ENCODE peak calls at places on chromosomes 7 and 10, in seven cellular contexts. V is endothelial cell, T is dorsolateral prefrontal cortex, C is stomach, R is cardiac fibroblast, D is ovary, M is GM13976. Y is an unnamed sample.

GRCh38 chr10:73819513-73820093 is 8.2 kb upstream of the NDST2 start:
- DNase-seq in T (no peak), R (peak), C (peak), D (no peak), V (no peak), M (no peak), Y (peak)

GRCh38 chr10:31136951-31137885 is 105.6 kb upstream of the ZNF438 start:
- DNase-seq in V (no peak), R (peak), T (no peak), M (no peak), D (no peak), C (no peak), Y (no peak)

GRCh38 chr7:50718876-50719275 is 63.8 kb downstream of the GRB10 start:
- DNase-seq in T (no peak), V (no peak), C (no peak), D (no peak), R (no peak), M (no peak), Y (no peak)

GRCh38 chr10:119933179-119933578 is 40.6 kb downstream of the SEC23IP start:
- DNase-seq in M (no peak), T (no peak), D (no peak), R (peak), C (no peak), V (peak), Y (no peak)

GRCh38 chr7:50584793-50585399 is 19.7 kb upstream of the DDC start:
- DNase-seq in C (no peak), M (no peak), D (no peak), V (no peak), T (no peak), R (no peak), Y (peak)

GRCh38 chr10:82245906-82246305 is 370.9 kb downstream of the NRG3 start:
- DNase-seq in C (no peak), R (no peak), M (no peak), T (no peak), V (no peak), D (no peak), Y (no peak)

GRCh38 chr10:73359492-73359891 is 828 bp upstream of the CFAP70 start:
- DNase-seq in V (no peak), R (no peak), C (no peak), M (no peak), D (no peak), T (no peak), Y (no peak)

GRCh38 chr7:148814938-148815559 is 69.0 kb downstream of the EZH2 start:
- DNase-seq in V (no peak), M (no peak), R (no peak), T (no peak), C (no peak), D (no peak), Y (no peak)

GRCh38 chr10:55858730-55859129 is 502.3 kb downstream of the ZWINT start:
- DNase-seq in R (no peak), V (no peak), D (no peak), C (no peak), M (no peak), T (no peak), Y (no peak)

GRCh38 chr10:90321132-90321816 is 536.6 kb downstream of the HTR7 start:
- DNase-seq in M (no peak), T (no peak), R (peak), C (no peak), V (no peak), D (no peak), Y (no peak)

GRCh38 chr7:6306471-6306870 is 34.0 kb upstream of the CYTH3 start:
- DNase-seq in T (no peak), D (no peak), R (peak), M (no peak), V (no peak), C (no peak), Y (peak)

GRCh38 chr10:137031-137430 is 1.8 kb downstream of the ZMYND11 start:
- DNase-seq in V (peak), T (no peak), R (no peak), D (no peak), M (peak), C (no peak), Y (peak)

GRCh38 chr10:127196955-127197432 is 603 bp upstream of the INSYN2A start:
- DNase-seq in D (no peak), V (no peak), C (no peak), T (no peak), R (no peak), M (no peak), Y (no peak)

GRCh38 chr10:69262249-69262864 is 15.9 kb upstream of the HK1 start:
- DNase-seq in V (no peak), D (no peak), T (no peak), R (no peak), C (no peak), M (no peak), Y (no peak)

GRCh38 chr10:49418328-49418727 is 22.4 kb upstream of the DRGX start:
- DNase-seq in R (no peak), D (no peak), V (no peak), T (no peak), C (no peak), M (no peak), Y (no peak)
- TF ChIP-seq CTCF in R (no peak), D (no peak), V (no peak), T (no peak), C (no peak), M (no peak), Y (peak)

GRCh38 chr10:29883231-29883630 is 176.2 kb downstream of the JCAD start:
- DNase-seq in C (no peak), D (no peak), T (no peak), R (no peak), M (no peak), V (no peak), Y (no peak)

GRCh38 chr10:29881811-29882210 is 177.6 kb downstream of the JCAD start:
- DNase-seq in D (no peak), C (no peak), R (no peak), T (no peak), V (no peak), M (no peak), Y (no peak)

GRCh38 chr10:29882766-29883165 is 176.6 kb downstream of the JCAD start:
- DNase-seq in M (no peak), T (no peak), R (no peak), C (no peak), V (no peak), D (no peak), Y (no peak)

GRCh38 chr10:29881336-29881751 is 178.0 kb downstream of the JCAD start:
- DNase-seq in T (no peak), D (no peak), V (no peak), C (no peak), M (no peak), R (no peak), Y (no peak)

DNA sequence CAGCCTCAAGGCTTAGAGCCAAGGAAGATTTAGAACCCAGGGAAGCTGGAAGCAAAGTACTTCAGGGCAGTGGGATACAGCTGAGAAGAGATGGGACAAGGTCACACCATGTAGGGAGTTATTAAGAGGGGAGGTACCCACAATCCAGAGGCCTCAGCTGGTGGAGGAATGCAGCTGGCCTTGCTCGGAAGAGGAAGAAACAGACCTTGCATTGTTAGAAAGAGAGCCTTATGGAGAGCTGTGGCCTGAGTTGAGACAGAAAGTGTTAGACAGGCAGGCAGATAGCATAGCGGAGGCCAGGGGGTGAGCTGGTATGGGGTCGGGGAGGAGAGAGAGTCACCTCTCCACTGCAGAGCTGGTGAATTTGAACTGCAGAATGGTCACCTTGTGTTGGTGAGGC is 173.1 kb downstream of the JCAD start:
- DNase-seq in M (no peak), T (no peak), V (no peak), R (no peak), D (no peak), C (no peak), Y (no peak)
- TF ChIP-seq CTCF in M (no peak), T (no peak), V (no peak), R (no peak), D (no peak), C (no peak), Y (no peak)

GRCh38 chr7:74612015-74612829 is 45.3 kb upstream of the GTF2I start:
- DNase-seq in V (no peak), T (peak), M (no peak), R (peak), D (no peak), C (no peak), Y (peak)

GRCh38 chr7:74606909-74607255 is 50.6 kb upstream of the GTF2I start:
- DNase-seq in V (no peak), T (no peak), R (no peak), C (no peak), M (no peak), D (no peak), Y (no peak)

GRCh38 chr7:74604326-74605020 is 53.0 kb upstream of the GTF2I start:
- DNase-seq in M (no peak), C (peak), D (no peak), T (no peak), V (no peak), R (no peak), Y (peak)

GRCh38 chr7:74606101-74606908 is 51.2 kb upstream of the GTF2I start:
- DNase-seq in M (peak), D (peak), T (peak), V (peak), R (no peak), C (peak), Y (peak)
- TF ChIP-seq CTCF in M (no peak), D (no peak), T (peak), V (no peak), R (no peak), C (no peak), Y (no peak)

DNA sequence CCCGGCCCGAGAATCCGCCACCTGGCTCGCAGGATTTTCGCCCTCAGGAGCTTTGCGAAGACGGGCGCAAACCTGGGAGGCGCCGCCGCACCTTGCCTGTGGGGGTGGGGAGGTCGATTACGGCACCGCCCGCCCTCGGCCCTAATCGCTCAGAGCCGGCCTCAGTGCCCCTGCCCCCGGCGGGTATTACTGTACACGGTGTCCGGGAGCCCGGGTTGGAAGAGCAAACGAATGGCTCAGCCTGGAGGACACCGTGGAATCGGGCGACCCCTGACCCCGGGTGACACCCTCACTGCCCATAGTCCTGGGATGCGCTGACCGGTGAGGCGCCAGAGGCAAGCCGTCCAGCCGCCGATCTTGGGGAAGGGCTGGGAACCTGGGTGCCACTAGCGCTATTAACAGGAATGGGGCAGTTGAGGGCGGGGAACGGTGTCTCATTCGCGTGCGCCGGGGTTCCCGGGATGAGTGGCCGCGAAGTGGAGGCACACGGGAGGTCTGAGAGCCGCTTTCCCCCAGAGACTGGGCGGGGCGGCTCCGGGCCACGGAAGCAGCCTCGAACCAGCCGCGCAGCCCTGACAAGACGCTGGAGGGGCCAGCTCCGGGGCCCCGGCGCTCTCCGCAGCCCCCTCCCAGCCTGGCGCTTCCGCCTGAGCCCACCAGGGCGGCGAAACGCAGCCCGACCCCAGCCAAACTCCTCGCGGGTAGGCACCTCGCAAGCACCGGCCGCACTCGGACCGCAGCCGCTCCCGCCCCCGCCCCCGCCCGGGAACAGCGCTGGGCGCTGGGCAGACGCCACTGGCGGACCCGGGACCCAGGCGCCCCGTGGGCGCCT is 167.5 kb downstream of the NRF1 start:
- DNase-seq in V (no peak), C (no peak), M (no peak), R (no peak), D (no peak), T (no peak), Y (peak)
- TF ChIP-seq CTCF in V (no peak), C (no peak), M (no peak), R (no peak), D (no peak), T (no peak), Y (no peak)

DNA sequence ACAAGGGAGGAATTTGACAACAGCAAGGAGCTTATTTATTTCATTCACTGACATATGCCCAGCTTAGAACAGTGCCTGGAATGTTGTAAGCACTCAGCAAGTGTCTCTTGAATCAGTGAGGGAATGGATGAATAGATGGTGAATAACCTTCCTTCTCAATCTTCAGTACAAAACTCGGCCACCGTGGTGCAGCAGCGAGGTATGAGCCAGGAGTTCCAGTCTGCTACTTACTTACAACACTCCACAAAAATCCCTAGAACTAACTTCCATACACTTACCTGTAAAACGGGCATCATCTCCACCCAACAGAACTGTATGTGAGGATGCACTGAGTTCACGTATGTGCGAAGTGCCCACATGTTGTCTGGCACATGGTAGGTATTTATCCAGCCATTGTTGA is 237.4 kb downstream of the WDR11 start:
- DNase-seq in M (no peak), C (no peak), R (no peak), D (no peak), V (peak), T (no peak), Y (peak)
- TF ChIP-seq CTCF in M (no peak), C (no peak), R (no peak), D (no peak), V (peak), T (no peak), Y (no peak)

DNA sequence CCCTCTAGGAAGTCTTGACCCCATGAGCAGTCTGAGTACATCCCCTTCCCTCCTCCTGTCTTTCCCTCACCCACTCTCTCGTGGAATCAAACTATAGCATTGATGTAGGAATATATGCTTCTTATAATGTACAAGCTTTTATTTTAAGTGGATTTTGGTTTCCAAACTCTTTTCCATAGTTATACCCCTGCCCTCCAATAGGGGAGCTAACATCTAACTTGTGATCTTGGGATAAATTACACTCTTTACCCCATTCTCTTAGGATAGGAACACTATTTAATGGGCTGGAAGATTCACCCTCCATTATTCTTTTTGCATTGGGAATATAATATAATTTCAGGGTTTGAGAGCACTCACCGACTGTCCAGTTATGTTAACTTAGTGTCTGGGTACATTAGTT is 465.9 kb downstream of the GATA3 start:
- DNase-seq in R (no peak), M (no peak), V (no peak), D (no peak), C (no peak), T (no peak), Y (no peak)
- TF ChIP-seq CTCF in R (peak), M (no peak), V (peak), D (no peak), C (no peak), T (no peak), Y (no peak)

DNA sequence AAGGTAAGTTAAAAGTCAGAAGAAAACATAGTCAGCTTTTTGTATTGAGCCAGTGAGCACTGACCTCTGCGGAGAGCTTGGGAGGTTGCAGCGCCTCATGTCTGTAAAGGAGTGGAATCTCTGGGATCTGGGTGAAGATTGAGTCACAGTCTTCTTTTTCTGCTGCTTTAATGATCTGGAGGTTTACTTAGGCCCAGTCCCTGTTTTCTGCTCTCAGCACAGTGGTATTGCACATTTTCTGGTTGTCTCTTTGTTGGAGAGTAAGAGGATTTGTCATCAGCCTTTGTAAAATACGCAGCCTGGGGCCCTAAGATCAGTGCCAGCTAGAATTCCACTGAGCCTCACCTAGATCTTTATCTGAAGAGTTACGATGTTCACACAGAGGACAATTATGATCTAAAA is 58.3 kb upstream of the GJD4 start:
- DNase-seq in C (no peak), R (peak), M (no peak), T (no peak), D (no peak), V (no peak), Y (peak)
- TF ChIP-seq CTCF in C (no peak), R (peak), M (no peak), T (no peak), D (no peak), V (no peak), Y (no peak)

GRCh38 chr10:104638861-104639594 is 2.1 kb upstream of the SORCS3 start:
- DNase-seq in C (no peak), M (peak), R (no peak), T (peak), D (no peak), V (peak), Y (no peak)
- TF ChIP-seq CTCF in C (peak), M (peak), R (peak), T (peak), D (no peak), V (peak), Y (no peak)

GRCh38 chr7:144854839-144855424 is 19.1 kb upstream of the TPK1 start:
- DNase-seq in D (no peak), M (no peak), V (peak), T (no peak), R (peak), C (no peak), Y (no peak)
- TF ChIP-seq CTCF in D (no peak), M (peak), V (peak), T (peak), R (peak), C (no peak), Y (peak)